ENCODE peak calls at places on chromosome 10, in five cellular contexts. One of them, this sample, is unnamed.

GRCh38 chr10:128011059-128011979 is 104.4 kb downstream of the PTPRE start:
- DNase-seq in astrocyte: no peak
- DNase-seq in A549: peak
- DNase-seq in fibroblast of lung: peak
- DNase-seq in GM23248: peak
- DNase-seq in this sample: peak

GRCh38 chr10:48209246-48209645 is 65.2 kb downstream of the FRMPD2 start:
- DNase-seq in fibroblast of lung: peak
- DNase-seq in GM23248: no peak
- DNase-seq in astrocyte: peak
- DNase-seq in A549: no peak
- DNase-seq in this sample: no peak

GRCh38 chr10:5811387-5811821 is 1.8 kb downstream of the GDI2 start:
- DNase-seq in fibroblast of lung: peak
- DNase-seq in GM23248: peak
- DNase-seq in A549: peak
- DNase-seq in astrocyte: peak
- DNase-seq in this sample: no peak

GRCh38 chr10:123287594-123288247 is 133.5 kb downstream of the BUB3 start:
- DNase-seq in A549: peak
- DNase-seq in fibroblast of lung: no peak
- DNase-seq in GM23248: peak
- DNase-seq in astrocyte: peak
- DNase-seq in this sample: no peak

GRCh38 chr10:32318476-32318896 is 28.5 kb downstream of the EPC1 start:
- DNase-seq in A549: no peak
- DNase-seq in GM23248: peak
- DNase-seq in fibroblast of lung: peak
- DNase-seq in astrocyte: no peak
- DNase-seq in this sample: no peak

GRCh38 chr10:6815346-6815745 is 235.3 kb upstream of the PRKCQ start:
- DNase-seq in A549: no peak
- DNase-seq in GM23248: peak
- DNase-seq in astrocyte: no peak
- DNase-seq in fibroblast of lung: peak
- DNase-seq in this sample: no peak

GRCh38 chr10:99881371-99881770 is 98.9 kb downstream of the ABCC2 start:
- DNase-seq in A549: no peak
- DNase-seq in astrocyte: no peak
- DNase-seq in GM23248: no peak
- DNase-seq in fibroblast of lung: no peak
- DNase-seq in this sample: no peak

GRCh38 chr10:77165445-77166316 is 471.9 kb downstream of the KCNMA1 start:
- DNase-seq in fibroblast of lung: peak
- DNase-seq in A549: peak
- DNase-seq in GM23248: peak
- DNase-seq in astrocyte: peak
- DNase-seq in this sample: peak

GRCh38 chr10:81704596-81704995 is 170.4 kb upstream of the NRG3 start:
- DNase-seq in GM23248: no peak
- DNase-seq in A549: no peak
- DNase-seq in astrocyte: no peak
- DNase-seq in fibroblast of lung: no peak
- DNase-seq in this sample: no peak

GRCh38 chr10:27383595-27384542 is 120.2 kb upstream of the RAB18 start:
- DNase-seq in GM23248: peak
- DNase-seq in fibroblast of lung: no peak
- DNase-seq in astrocyte: peak
- DNase-seq in A549: peak
- DNase-seq in this sample: no peak

GRCh38 chr10:75319274-75319673 is 82.3 kb downstream of the ZNF503 start:
- DNase-seq in fibroblast of lung: no peak
- DNase-seq in A549: no peak
- DNase-seq in astrocyte: no peak
- DNase-seq in GM23248: no peak
- DNase-seq in this sample: no peak

GRCh38 chr10:122142652-122143237 is 128.4 kb upstream of the BTBD16 start:
- DNase-seq in A549: no peak
- DNase-seq in astrocyte: no peak
- DNase-seq in GM23248: no peak
- DNase-seq in fibroblast of lung: no peak
- DNase-seq in this sample: peak

GRCh38 chr10:10818082-10818481 is 199.6 kb upstream of the CELF2 start:
- DNase-seq in fibroblast of lung: peak
- DNase-seq in A549: no peak
- DNase-seq in GM23248: peak
- DNase-seq in astrocyte: peak
- DNase-seq in this sample: no peak

GRCh38 chr10:11395581-11396310 is 215.7 kb downstream of the USP6NL start:
- DNase-seq in fibroblast of lung: no peak
- DNase-seq in A549: no peak
- DNase-seq in GM23248: no peak
- DNase-seq in astrocyte: no peak
- DNase-seq in this sample: no peak

GRCh38 chr10:129601737-129602136 is 134.7 kb downstream of the MGMT start:
- DNase-seq in GM23248: no peak
- DNase-seq in A549: no peak
- DNase-seq in fibroblast of lung: no peak
- DNase-seq in astrocyte: no peak
- DNase-seq in this sample: no peak

GRCh38 chr10:129602938-129603520 is 136.0 kb downstream of the MGMT start:
- DNase-seq in astrocyte: no peak
- DNase-seq in A549: no peak
- DNase-seq in fibroblast of lung: no peak
- DNase-seq in GM23248: no peak
- DNase-seq in this sample: no peak

GRCh38 chr10:129605266-129605985 is 138.4 kb downstream of the MGMT start:
- DNase-seq in GM23248: no peak
- DNase-seq in astrocyte: no peak
- DNase-seq in A549: no peak
- DNase-seq in fibroblast of lung: peak
- DNase-seq in this sample: no peak

GRCh38 chr10:129605986-129606518 is 139.0 kb downstream of the MGMT start:
- DNase-seq in A549: no peak
- DNase-seq in GM23248: no peak
- DNase-seq in fibroblast of lung: no peak
- DNase-seq in astrocyte: no peak
- DNase-seq in this sample: no peak

DNA sequence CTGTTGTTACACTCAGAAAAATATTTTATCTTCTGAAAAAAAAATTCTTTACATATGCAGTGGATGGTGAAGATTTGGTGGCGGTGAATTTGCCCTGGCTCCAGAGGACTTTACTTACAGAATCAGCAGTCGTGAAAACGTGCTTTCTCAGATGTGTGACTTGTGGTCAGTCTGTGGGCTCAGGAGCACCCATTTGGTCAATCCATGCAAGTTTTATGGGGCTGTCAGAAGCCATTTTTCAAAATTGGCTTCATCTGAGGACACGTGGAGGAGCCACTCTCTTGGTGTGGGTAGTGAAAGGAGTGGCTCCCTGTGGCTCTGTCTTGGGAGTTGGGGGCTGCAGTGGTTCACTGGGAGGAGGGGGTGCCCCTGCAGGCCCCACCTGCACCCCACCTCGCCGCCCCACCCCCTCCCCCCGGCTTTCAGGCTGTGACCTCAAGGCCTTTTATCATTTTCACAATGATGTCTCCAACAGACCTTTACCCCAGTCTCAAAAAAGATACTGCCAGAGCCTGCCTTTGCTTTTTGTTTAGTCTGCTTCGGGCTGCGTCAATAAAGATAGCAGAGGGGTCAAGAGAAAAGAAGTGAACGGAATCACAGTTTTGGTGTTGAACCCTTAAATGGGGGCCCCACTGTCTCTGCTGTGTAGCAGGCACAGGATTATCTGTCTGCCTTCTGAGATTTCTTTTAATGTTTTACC is 137.4 kb downstream of the MGMT start:
- DNase-seq in GM23248: no peak
- DNase-seq in fibroblast of lung: no peak
- DNase-seq in A549: no peak
- DNase-seq in astrocyte: no peak
- DNase-seq in this sample: no peak
- H3K4me2 ChIP-seq in GM23248: no peak
- H3K4me2 ChIP-seq in fibroblast of lung: no peak
- H3K4me2 ChIP-seq in A549: no peak
- H3K4me2 ChIP-seq in astrocyte: no peak
- H3K4me2 ChIP-seq in this sample: no peak

GRCh38 chr10:92699518-92700272 is 9.9 kb downstream of the HHEX start:
- DNase-seq in GM23248: peak
- DNase-seq in astrocyte: no peak
- DNase-seq in A549: peak
- DNase-seq in fibroblast of lung: peak
- DNase-seq in this sample: peak

GRCh38 chr10:92696606-92697383 is 7.0 kb downstream of the HHEX start:
- DNase-seq in GM23248: no peak
- DNase-seq in fibroblast of lung: no peak
- DNase-seq in A549: peak
- DNase-seq in astrocyte: no peak
- DNase-seq in this sample: no peak

GRCh38 chr10:92697663-92698511 is 8.1 kb downstream of the HHEX start:
- DNase-seq in astrocyte: no peak
- DNase-seq in fibroblast of lung: no peak
- DNase-seq in A549: peak
- DNase-seq in GM23248: no peak
- DNase-seq in this sample: no peak

GRCh38 chr10:92699193-92699517 is 9.4 kb downstream of the HHEX start:
- DNase-seq in fibroblast of lung: no peak
- DNase-seq in A549: no peak
- DNase-seq in GM23248: no peak
- DNase-seq in astrocyte: no peak
- DNase-seq in this sample: no peak

GRCh38 chr10:92702301-92702916 is 12.7 kb downstream of the HHEX start:
- DNase-seq in A549: no peak
- DNase-seq in GM23248: no peak
- DNase-seq in astrocyte: no peak
- DNase-seq in fibroblast of lung: no peak
- DNase-seq in this sample: peak
- H3K4me2 ChIP-seq in A549: no peak
- H3K4me2 ChIP-seq in GM23248: no peak
- H3K4me2 ChIP-seq in astrocyte: no peak
- H3K4me2 ChIP-seq in fibroblast of lung: peak
- H3K4me2 ChIP-seq in this sample: peak

GRCh38 chr10:129960493-129961273 is 3.4 kb downstream of the EBF3 start:
- DNase-seq in astrocyte: no peak
- DNase-seq in fibroblast of lung: no peak
- DNase-seq in GM23248: no peak
- DNase-seq in A549: no peak
- DNase-seq in this sample: no peak

GRCh38 chr10:129956902-129957673 is 7.0 kb downstream of the EBF3 start:
- DNase-seq in fibroblast of lung: no peak
- DNase-seq in A549: no peak
- DNase-seq in GM23248: no peak
- DNase-seq in astrocyte: no peak
- DNase-seq in this sample: no peak

GRCh38 chr10:129959544-129960492 is 4.3 kb downstream of the EBF3 start:
- DNase-seq in GM23248: no peak
- DNase-seq in A549: no peak
- DNase-seq in astrocyte: no peak
- DNase-seq in fibroblast of lung: no peak
- DNase-seq in this sample: no peak

GRCh38 chr10:129958118-129958685 is 5.9 kb downstream of the EBF3 start:
- DNase-seq in astrocyte: no peak
- DNase-seq in GM23248: no peak
- DNase-seq in A549: no peak
- DNase-seq in fibroblast of lung: no peak
- DNase-seq in this sample: no peak

DNA sequence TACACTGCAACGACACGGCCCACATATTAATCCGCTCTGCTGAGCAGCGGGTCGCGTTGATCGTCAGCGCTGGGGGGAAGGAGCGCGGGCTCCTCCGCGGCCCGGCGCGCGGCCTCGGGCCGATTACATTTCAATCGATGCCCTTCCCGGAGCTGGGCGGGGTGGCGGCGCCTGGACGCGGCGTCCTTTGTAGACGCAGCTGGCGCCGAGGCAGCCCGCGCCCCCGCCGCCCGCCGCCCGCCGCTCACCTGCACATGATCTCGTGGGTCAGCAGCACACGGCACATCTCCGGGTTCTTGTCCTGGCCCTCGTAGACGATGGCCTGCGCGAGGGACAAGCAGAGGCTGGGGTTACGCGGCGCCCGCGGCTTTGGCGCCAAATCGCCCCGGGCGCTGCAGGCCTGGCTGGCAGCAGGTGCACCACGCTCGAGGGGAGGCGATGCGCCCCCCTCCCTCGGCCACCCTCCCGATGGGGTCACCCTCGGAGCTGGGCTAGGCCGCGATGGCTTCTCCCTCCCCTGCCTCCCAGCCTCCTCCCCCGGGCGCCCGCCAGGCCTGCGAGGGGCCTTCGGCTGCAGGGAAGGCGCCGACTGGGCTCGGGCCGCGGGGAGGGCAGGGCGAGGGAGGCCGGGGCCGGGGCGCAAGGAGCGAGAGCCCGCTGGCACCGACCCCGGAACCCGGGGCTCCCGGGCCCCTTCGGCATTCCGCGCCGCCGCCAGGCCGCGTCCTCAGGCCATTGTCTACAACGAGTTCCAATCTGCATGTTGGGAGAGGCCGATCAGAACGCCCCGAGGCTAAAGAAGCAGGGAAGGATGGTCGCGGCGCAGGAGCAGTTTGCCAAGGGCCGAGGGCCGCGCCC is 5.2 kb downstream of the EBF3 start:
- DNase-seq in astrocyte: no peak
- DNase-seq in A549: no peak
- DNase-seq in fibroblast of lung: no peak
- DNase-seq in GM23248: no peak
- DNase-seq in this sample: no peak
- H3K4me2 ChIP-seq in astrocyte: no peak
- H3K4me2 ChIP-seq in A549: no peak
- H3K4me2 ChIP-seq in fibroblast of lung: no peak
- H3K4me2 ChIP-seq in GM23248: no peak
- H3K4me2 ChIP-seq in this sample: no peak

GRCh38 chr10:43458227-43458626 is 21.3 kb downstream of the ZNF487 start:
- DNase-seq in GM23248: no peak
- DNase-seq in astrocyte: no peak
- DNase-seq in A549: no peak
- DNase-seq in fibroblast of lung: no peak
- DNase-seq in this sample: no peak

GRCh38 chr10:43448742-43449141 is 11.8 kb downstream of the ZNF487 start:
- DNase-seq in A549: no peak
- DNase-seq in GM23248: no peak
- DNase-seq in fibroblast of lung: no peak
- DNase-seq in astrocyte: no peak
- DNase-seq in this sample: no peak

GRCh38 chr10:43453266-43453831 is 16.4 kb downstream of the ZNF487 start:
- DNase-seq in GM23248: peak
- DNase-seq in astrocyte: peak
- DNase-seq in A549: no peak
- DNase-seq in fibroblast of lung: no peak
- DNase-seq in this sample: peak

DNA sequence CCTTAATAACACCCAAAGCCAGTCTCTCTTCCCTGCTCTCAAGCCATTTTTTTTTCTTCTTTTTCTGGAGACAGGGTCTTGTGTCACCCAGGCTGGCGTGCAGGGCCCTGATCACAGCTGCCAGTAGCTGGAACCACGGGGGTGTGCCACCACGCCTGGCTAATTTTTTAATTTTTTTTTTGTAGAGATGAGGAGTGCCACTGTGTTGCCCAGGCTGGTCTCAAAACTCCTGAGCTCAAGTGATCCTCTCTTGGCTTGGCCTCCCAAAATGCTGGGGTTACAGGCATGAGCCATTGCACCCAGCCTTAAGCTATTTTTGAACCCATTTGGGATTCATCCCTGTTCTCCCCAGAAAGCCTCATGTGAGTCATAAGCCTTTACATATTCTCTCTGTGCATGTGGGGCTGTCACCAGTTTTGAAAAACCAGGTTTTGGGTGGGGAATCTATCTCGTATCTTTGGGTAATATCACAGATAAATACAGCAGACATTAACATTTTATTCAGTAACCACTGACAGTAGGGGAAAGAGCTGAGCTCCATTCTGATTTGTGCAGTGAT is 15.5 kb downstream of the ZNF487 start:
- DNase-seq in A549: no peak
- DNase-seq in fibroblast of lung: no peak
- DNase-seq in astrocyte: no peak
- DNase-seq in GM23248: peak
- DNase-seq in this sample: no peak
- H3K4me2 ChIP-seq in A549: no peak
- H3K4me2 ChIP-seq in fibroblast of lung: no peak
- H3K4me2 ChIP-seq in astrocyte: no peak
- H3K4me2 ChIP-seq in GM23248: no peak
- H3K4me2 ChIP-seq in this sample: peak

This sample was measured in DND-41.